ENCODE peak calls at places on chromosomes 6 and 20, in ten cellular contexts. One of them, this sample, is unnamed.

GRCh38 chr20:36792422-36792821 is 18.9 kb upstream of the DSN1 start:
- DNase-seq in B cell: peak; percentile 56
- DNase-seq in mesothelial cell of epicardium: no peak
- DNase-seq in A549: peak; percentile 54
- DNase-seq in coronary artery: no peak
- DNase-seq in bronchial epithelial cell: peak; percentile 60
- DNase-seq in PC-9: peak; percentile 87
- DNase-seq in HepG2: peak; percentile 80
- DNase-seq in psoas muscle: no peak
- DNase-seq in choroid plexus epithelial cell: peak; percentile 73
- DNase-seq in this sample: no peak

GRCh38 chr6:130537447-130537846 is 171.6 kb downstream of the TMEM200A start:
- DNase-seq in B cell: no peak
- DNase-seq in mesothelial cell of epicardium: no peak
- DNase-seq in A549: no peak
- DNase-seq in coronary artery: no peak
- DNase-seq in bronchial epithelial cell: no peak
- DNase-seq in PC-9: no peak
- DNase-seq in HepG2: no peak
- DNase-seq in psoas muscle: no peak
- DNase-seq in choroid plexus epithelial cell: no peak
- DNase-seq in this sample: no peak

GRCh38 chr6:92124126-92124525 is 1295.2 kb downstream of the EPHA7 start:
- DNase-seq in B cell: no peak
- DNase-seq in mesothelial cell of epicardium: no peak
- DNase-seq in A549: no peak
- DNase-seq in coronary artery: no peak
- DNase-seq in bronchial epithelial cell: peak; percentile 84
- DNase-seq in PC-9: no peak
- DNase-seq in HepG2: no peak
- DNase-seq in psoas muscle: no peak
- DNase-seq in choroid plexus epithelial cell: peak; percentile 27
- DNase-seq in this sample: no peak

GRCh38 chr6:3750324-3751018 is 1.0 kb downstream of the PXDC1 start:
- DNase-seq in B cell: no peak
- DNase-seq in mesothelial cell of epicardium: peak; percentile 64
- DNase-seq in A549: no peak
- DNase-seq in coronary artery: peak; percentile 92
- DNase-seq in bronchial epithelial cell: peak; percentile 46
- DNase-seq in PC-9: peak; percentile 37
- DNase-seq in HepG2: peak; percentile 62
- DNase-seq in psoas muscle: peak; percentile 92
- DNase-seq in choroid plexus epithelial cell: peak; percentile 81
- DNase-seq in this sample: peak; percentile 90

GRCh38 chr20:237479-237878 is 10.4 kb downstream of the DEFB129 start:
- DNase-seq in B cell: no peak
- DNase-seq in mesothelial cell of epicardium: no peak
- DNase-seq in A549: no peak
- DNase-seq in coronary artery: no peak
- DNase-seq in bronchial epithelial cell: no peak
- DNase-seq in PC-9: no peak
- DNase-seq in HepG2: no peak
- DNase-seq in psoas muscle: no peak
- DNase-seq in choroid plexus epithelial cell: peak; percentile 2
- DNase-seq in this sample: no peak

GRCh38 chr6:105192707-105193465 is 13.1 kb upstream of the POPDC3 start:
- DNase-seq in B cell: no peak
- DNase-seq in mesothelial cell of epicardium: no peak
- DNase-seq in A549: no peak
- DNase-seq in coronary artery: no peak
- DNase-seq in bronchial epithelial cell: peak; percentile 76
- DNase-seq in PC-9: no peak
- DNase-seq in HepG2: no peak
- DNase-seq in psoas muscle: no peak
- DNase-seq in choroid plexus epithelial cell: peak; percentile 55
- DNase-seq in this sample: no peak

GRCh38 chr6:15615837-15616236 is 47.0 kb downstream of the DTNBP1 start:
- DNase-seq in B cell: no peak
- DNase-seq in mesothelial cell of epicardium: no peak
- DNase-seq in A549: no peak
- DNase-seq in coronary artery: no peak
- DNase-seq in bronchial epithelial cell: peak; percentile 40
- DNase-seq in PC-9: no peak
- DNase-seq in HepG2: peak; percentile 59
- DNase-seq in psoas muscle: no peak
- DNase-seq in choroid plexus epithelial cell: peak; percentile 58
- DNase-seq in this sample: no peak

GRCh38 chr6:164322533-164322932 is 908.0 kb downstream of the QKI start:
- DNase-seq in B cell: no peak
- DNase-seq in mesothelial cell of epicardium: no peak
- DNase-seq in A549: no peak
- DNase-seq in coronary artery: no peak
- DNase-seq in bronchial epithelial cell: peak; percentile 86
- DNase-seq in PC-9: peak; percentile 57
- DNase-seq in HepG2: no peak
- DNase-seq in psoas muscle: no peak
- DNase-seq in choroid plexus epithelial cell: peak; percentile 95
- DNase-seq in this sample: no peak

DNA sequence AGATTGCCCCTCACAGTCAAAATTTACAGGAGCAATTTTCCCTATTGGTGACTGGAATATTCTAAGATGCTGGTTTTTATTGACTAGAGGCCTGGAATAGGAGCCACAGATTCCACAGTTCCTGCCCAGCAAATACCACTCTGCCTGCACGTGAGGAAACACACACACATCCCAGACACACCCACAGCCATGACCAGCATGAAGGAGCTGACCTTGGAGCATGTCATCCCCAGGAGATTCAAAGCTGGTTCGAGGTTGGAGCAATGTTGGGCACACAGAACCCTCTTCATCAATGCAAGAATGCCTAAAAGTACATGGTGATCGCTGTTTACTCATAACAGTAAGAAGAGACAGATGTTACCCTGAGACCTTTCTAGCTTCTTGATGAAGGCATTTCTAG is 244.6 kb upstream of the FOXQ1 start:
- DNase-seq in B cell: no peak
- DNase-seq in mesothelial cell of epicardium: no peak
- DNase-seq in A549: no peak
- DNase-seq in coronary artery: peak; percentile 31
- DNase-seq in bronchial epithelial cell: no peak
- DNase-seq in PC-9: no peak
- DNase-seq in HepG2: peak; percentile 39
- DNase-seq in psoas muscle: no peak
- DNase-seq in choroid plexus epithelial cell: no peak
- DNase-seq in this sample: no peak
- TF ChIP-seq CTCF in B cell: no peak
- TF ChIP-seq CTCF in mesothelial cell of epicardium: no peak
- TF ChIP-seq CTCF in A549: no peak
- TF ChIP-seq CTCF in coronary artery: no peak
- TF ChIP-seq CTCF in bronchial epithelial cell: no peak
- TF ChIP-seq CTCF in PC-9: no peak
- TF ChIP-seq CTCF in HepG2: no peak
- TF ChIP-seq CTCF in psoas muscle: no peak
- TF ChIP-seq CTCF in choroid plexus epithelial cell: no peak
- TF ChIP-seq CTCF in this sample: no peak

GRCh38 chr20:18986146-18986830 is 172.7 kb downstream of the SCP2D1 start:
- DNase-seq in B cell: no peak
- DNase-seq in mesothelial cell of epicardium: no peak
- DNase-seq in A549: no peak
- DNase-seq in coronary artery: no peak
- DNase-seq in bronchial epithelial cell: no peak
- DNase-seq in PC-9: no peak
- DNase-seq in HepG2: no peak
- DNase-seq in psoas muscle: no peak
- DNase-seq in choroid plexus epithelial cell: no peak
- DNase-seq in this sample: no peak

GRCh38 chr20:18981956-18982539 is 168.5 kb downstream of the SCP2D1 start:
- DNase-seq in B cell: no peak
- DNase-seq in mesothelial cell of epicardium: no peak
- DNase-seq in A549: no peak
- DNase-seq in coronary artery: no peak
- DNase-seq in bronchial epithelial cell: no peak
- DNase-seq in PC-9: no peak
- DNase-seq in HepG2: no peak
- DNase-seq in psoas muscle: no peak
- DNase-seq in choroid plexus epithelial cell: no peak
- DNase-seq in this sample: no peak

GRCh38 chr20:18983796-18984195 is 170.2 kb downstream of the SCP2D1 start:
- DNase-seq in B cell: no peak
- DNase-seq in mesothelial cell of epicardium: no peak
- DNase-seq in A549: no peak
- DNase-seq in coronary artery: no peak
- DNase-seq in bronchial epithelial cell: peak; percentile 35
- DNase-seq in PC-9: no peak
- DNase-seq in HepG2: no peak
- DNase-seq in psoas muscle: no peak
- DNase-seq in choroid plexus epithelial cell: no peak
- DNase-seq in this sample: no peak

GRCh38 chr20:18985551-18985950 is 172.0 kb downstream of the SCP2D1 start:
- DNase-seq in B cell: no peak
- DNase-seq in mesothelial cell of epicardium: no peak
- DNase-seq in A549: no peak
- DNase-seq in coronary artery: no peak
- DNase-seq in bronchial epithelial cell: peak; percentile 17
- DNase-seq in PC-9: no peak
- DNase-seq in HepG2: no peak
- DNase-seq in psoas muscle: no peak
- DNase-seq in choroid plexus epithelial cell: no peak
- DNase-seq in this sample: no peak

GRCh38 chr20:18984238-18985200 is 170.9 kb downstream of the SCP2D1 start:
- DNase-seq in B cell: no peak
- DNase-seq in mesothelial cell of epicardium: no peak
- DNase-seq in A549: no peak
- DNase-seq in coronary artery: no peak
- DNase-seq in bronchial epithelial cell: peak; percentile 25
- DNase-seq in PC-9: no peak
- DNase-seq in HepG2: no peak
- DNase-seq in psoas muscle: no peak
- DNase-seq in choroid plexus epithelial cell: no peak
- DNase-seq in this sample: no peak
- TF ChIP-seq CTCF in B cell: no peak
- TF ChIP-seq CTCF in mesothelial cell of epicardium: no peak
- TF ChIP-seq CTCF in A549: no peak
- TF ChIP-seq CTCF in coronary artery: no peak
- TF ChIP-seq CTCF in bronchial epithelial cell: no peak
- TF ChIP-seq CTCF in PC-9: no peak
- TF ChIP-seq CTCF in HepG2: no peak
- TF ChIP-seq CTCF in psoas muscle: no peak
- TF ChIP-seq CTCF in choroid plexus epithelial cell: no peak
- TF ChIP-seq CTCF in this sample: no peak

GRCh38 chr6:124961784-124962611 is at the start of gene RNF217:
- DNase-seq in B cell: no peak
- DNase-seq in mesothelial cell of epicardium: no peak
- DNase-seq in A549: peak; percentile 48
- DNase-seq in coronary artery: peak; percentile 86
- DNase-seq in bronchial epithelial cell: peak; percentile 49
- DNase-seq in PC-9: peak; percentile 51
- DNase-seq in HepG2: no peak
- DNase-seq in psoas muscle: peak; percentile 85
- DNase-seq in choroid plexus epithelial cell: peak; percentile 79
- DNase-seq in this sample: peak; percentile 71

GRCh38 chr6:124964084-124964763 is 2.0 kb downstream of the RNF217 start:
- DNase-seq in B cell: no peak
- DNase-seq in mesothelial cell of epicardium: no peak
- DNase-seq in A549: no peak
- DNase-seq in coronary artery: no peak
- DNase-seq in bronchial epithelial cell: peak; percentile 22
- DNase-seq in PC-9: peak; percentile 69
- DNase-seq in HepG2: peak; percentile 80
- DNase-seq in psoas muscle: no peak
- DNase-seq in choroid plexus epithelial cell: peak; percentile 63
- DNase-seq in this sample: no peak

GRCh38 chr6:124961468-124961783 is 811 bp upstream of the RNF217 start:
- DNase-seq in B cell: no peak
- DNase-seq in mesothelial cell of epicardium: no peak
- DNase-seq in A549: no peak
- DNase-seq in coronary artery: no peak
- DNase-seq in bronchial epithelial cell: no peak
- DNase-seq in PC-9: no peak
- DNase-seq in HepG2: no peak
- DNase-seq in psoas muscle: no peak
- DNase-seq in choroid plexus epithelial cell: no peak
- DNase-seq in this sample: no peak

GRCh38 chr6:124963416-124964083 is 1.3 kb downstream of the RNF217 start:
- DNase-seq in B cell: no peak
- DNase-seq in mesothelial cell of epicardium: no peak
- DNase-seq in A549: no peak
- DNase-seq in coronary artery: no peak
- DNase-seq in bronchial epithelial cell: peak; percentile 83
- DNase-seq in PC-9: peak; percentile 63
- DNase-seq in HepG2: no peak
- DNase-seq in psoas muscle: peak; percentile 59
- DNase-seq in choroid plexus epithelial cell: peak; percentile 66
- DNase-seq in this sample: no peak

DNA sequence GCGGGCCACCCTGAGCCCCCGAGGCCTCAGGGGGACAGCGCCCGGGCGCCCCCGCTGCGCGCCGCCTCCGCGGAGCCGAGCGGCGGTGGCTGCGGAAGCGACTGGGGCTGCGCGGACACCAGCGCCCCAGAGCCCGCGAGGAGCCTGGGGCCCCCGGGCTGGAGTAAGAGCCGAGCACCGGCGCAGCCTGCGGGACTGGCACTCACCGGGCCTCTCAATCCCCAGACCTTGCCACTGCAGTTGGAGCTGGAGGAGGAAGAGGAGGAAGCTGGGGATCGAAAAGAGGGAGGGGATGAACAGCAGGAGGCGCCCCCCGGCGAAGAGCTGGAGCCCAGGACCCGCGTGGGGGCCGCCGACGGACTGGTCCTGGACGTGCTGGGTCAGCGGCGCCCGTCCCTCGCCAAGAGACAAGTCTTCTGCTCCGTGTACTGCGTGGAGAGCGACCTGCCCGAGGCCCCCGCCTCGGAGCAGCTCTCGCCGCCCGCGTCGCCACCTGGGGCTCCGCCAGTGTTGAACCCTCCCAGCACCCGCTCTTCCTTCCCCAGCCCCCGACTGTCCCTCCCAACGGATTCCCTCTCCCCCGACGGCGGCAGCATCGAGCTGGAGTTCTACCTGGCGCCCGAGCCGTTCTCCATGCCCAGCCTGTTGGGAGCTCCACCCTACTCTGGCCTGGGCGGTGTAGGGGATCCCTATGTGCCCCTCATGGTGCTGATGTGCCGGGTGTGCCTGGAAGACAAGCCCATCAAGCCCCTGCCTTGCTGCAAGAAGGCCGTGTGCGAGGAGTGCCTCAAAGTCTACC is 579 bp downstream of the RNF217 start:
- DNase-seq in B cell: no peak
- DNase-seq in mesothelial cell of epicardium: peak; percentile 65
- DNase-seq in A549: peak; percentile 18
- DNase-seq in coronary artery: peak; percentile 77
- DNase-seq in bronchial epithelial cell: no peak
- DNase-seq in PC-9: no peak
- DNase-seq in HepG2: no peak
- DNase-seq in psoas muscle: peak; percentile 68
- DNase-seq in choroid plexus epithelial cell: no peak
- DNase-seq in this sample: peak; percentile 36
- TF ChIP-seq CTCF in B cell: no peak
- TF ChIP-seq CTCF in mesothelial cell of epicardium: no peak
- TF ChIP-seq CTCF in A549: peak; percentile 25
- TF ChIP-seq CTCF in coronary artery: no peak
- TF ChIP-seq CTCF in bronchial epithelial cell: no peak
- TF ChIP-seq CTCF in PC-9: peak; percentile 27
- TF ChIP-seq CTCF in HepG2: peak; percentile 20
- TF ChIP-seq CTCF in psoas muscle: peak; percentile 14
- TF ChIP-seq CTCF in choroid plexus epithelial cell: peak; percentile 11
- TF ChIP-seq CTCF in this sample: no peak

GRCh38 chr6:19562468-19562867 is 274.7 kb upstream of the ID4 start:
- DNase-seq in B cell: no peak
- DNase-seq in mesothelial cell of epicardium: no peak
- DNase-seq in A549: no peak
- DNase-seq in coronary artery: no peak
- DNase-seq in bronchial epithelial cell: no peak
- DNase-seq in PC-9: no peak
- DNase-seq in HepG2: no peak
- DNase-seq in psoas muscle: no peak
- DNase-seq in choroid plexus epithelial cell: no peak
- DNase-seq in this sample: no peak
- TF ChIP-seq CTCF in B cell: no peak
- TF ChIP-seq CTCF in mesothelial cell of epicardium: no peak
- TF ChIP-seq CTCF in A549: no peak
- TF ChIP-seq CTCF in coronary artery: no peak
- TF ChIP-seq CTCF in bronchial epithelial cell: no peak
- TF ChIP-seq CTCF in PC-9: no peak
- TF ChIP-seq CTCF in HepG2: no peak
- TF ChIP-seq CTCF in psoas muscle: no peak
- TF ChIP-seq CTCF in choroid plexus epithelial cell: no peak
- TF ChIP-seq CTCF in this sample: no peak

This sample was measured in heart right ventricle.